ENCODE peak calls at places on chromosome 1, in eight cellular contexts. M is neural progenitor cell; K is right cardiac atrium; L is astrocyte of the spinal cord; V is upper lobe of right lung; P is AG04450; B is brain microvascular endothelial cell; W is CD8-positive, alpha-beta memory T cell. Z is an unnamed sample.
A peak's percentile ranks its signal among the peaks of the same experiment; 100 is the strongest.

GRCh38 chr1:12439083-12439482 is 178.9 kb downstream of the DHRS3 start:
- DNase-seq in M (no peak), K (no peak), L (no peak), V (no peak), P (no peak), B (no peak), W (no peak), Z (no peak)

GRCh38 chr1:36516372-36517018 is 33.8 kb upstream of the CSF3R start:
- DNase-seq in M (peak; percentile 86), K (peak; percentile 67), L (peak; percentile 48), V (peak; percentile 79), P (no peak), B (peak; percentile 26), W (no peak), Z (peak; percentile 15)

GRCh38 chr1:47431534-47431933 is 6.3 kb upstream of the FOXD2 start:
- DNase-seq in M (no peak), K (no peak), L (peak; percentile 66), V (no peak), P (no peak), B (peak; percentile 68), W (no peak), Z (peak; percentile 53)

GRCh38 chr1:4965346-4965726 is 310.9 kb downstream of the AJAP1 start:
- DNase-seq in M (no peak), K (no peak), L (no peak), V (peak; percentile 12), P (no peak), B (no peak), W (no peak), Z (no peak)

GRCh38 chr1:52237430-52237829 is 95.5 kb downstream of the ZFYVE9 start:
- DNase-seq in M (no peak), K (no peak), L (peak; percentile 77), V (no peak), P (peak; percentile 11), B (peak; percentile 76), W (no peak), Z (peak; percentile 48)

GRCh38 chr1:211511947-211512346 is 20.0 kb upstream of the RD3 start:
- DNase-seq in M (no peak), K (no peak), L (peak; percentile 85), V (no peak), P (no peak), B (peak; percentile 63), W (no peak), Z (peak; percentile 25)

GRCh38 chr1:233490488-233490887 is 123.4 kb upstream of the KCNK1 start:
- DNase-seq in M (no peak), K (no peak), L (no peak), V (no peak), P (no peak), B (no peak), W (no peak), Z (no peak)

GRCh38 chr1:29956343-29957030 is 720.2 kb downstream of the PTPRU start:
- DNase-seq in M (no peak), K (no peak), L (no peak), V (no peak), P (no peak), B (no peak), W (no peak), Z (no peak)

GRCh38 chr1:108036796-108037545 is 72.0 kb upstream of the VAV3 start:
- DNase-seq in M (no peak), K (no peak), L (no peak), V (no peak), P (no peak), B (no peak), W (no peak), Z (no peak)

GRCh38 chr1:180566495-180566894 is 7.7 kb downstream of the OVAAL start:
- DNase-seq in M (no peak), K (no peak), L (no peak), V (no peak), P (no peak), B (no peak), W (no peak), Z (no peak)

GRCh38 chr1:76162254-76162653 is 87.7 kb downstream of the ST6GALNAC3 start:
- DNase-seq in M (no peak), K (no peak), L (no peak), V (no peak), P (no peak), B (no peak), W (no peak), Z (no peak)

GRCh38 chr1:39450956-39451601 is 40.4 kb upstream of the BMP8A start:
- DNase-seq in M (no peak), K (no peak), L (peak; percentile 44), V (no peak), P (peak; percentile 52), B (peak; percentile 29), W (no peak), Z (no peak)

GRCh38 chr1:150572918-150573647 is 6.3 kb downstream of the MCL1 start:
- DNase-seq in M (no peak), K (no peak), L (peak; percentile 37), V (no peak), P (no peak), B (no peak), W (no peak), Z (no peak)

GRCh38 chr1:61301824-61302652 is 219.7 kb downstream of the NFIA start:
- DNase-seq in M (no peak), K (no peak), L (peak; percentile 65), V (no peak), P (peak; percentile 8), B (peak; percentile 77), W (no peak), Z (peak; percentile 70)

GRCh38 chr1:219173758-219174671 is at the start of gene LYPLAL1:
- DNase-seq in M (peak; percentile 94), K (peak; percentile 97), L (peak; percentile 89), V (peak; percentile 95), P (peak; percentile 74), B (peak; percentile 81), W (peak; percentile 80), Z (peak; percentile 70)

GRCh38 chr1:47434051-47434842 is 3.6 kb upstream of the FOXD2 start:
- DNase-seq in M (peak; percentile 73), K (peak; percentile 80), L (peak; percentile 52), V (peak; percentile 76), P (peak; percentile 30), B (peak; percentile 25), W (no peak), Z (no peak)

GRCh38 chr1:109611308-109611950 is 8.0 kb downstream of the GNAT2 start:
- DNase-seq in M (no peak), K (no peak), L (no peak), V (no peak), P (no peak), B (no peak), W (no peak), Z (no peak)

GRCh38 chr1:89611721-89612120 is 21.2 kb upstream of the LRRC8C start:
- DNase-seq in M (no peak), K (no peak), L (no peak), V (no peak), P (no peak), B (no peak), W (no peak), Z (no peak)

DNA sequence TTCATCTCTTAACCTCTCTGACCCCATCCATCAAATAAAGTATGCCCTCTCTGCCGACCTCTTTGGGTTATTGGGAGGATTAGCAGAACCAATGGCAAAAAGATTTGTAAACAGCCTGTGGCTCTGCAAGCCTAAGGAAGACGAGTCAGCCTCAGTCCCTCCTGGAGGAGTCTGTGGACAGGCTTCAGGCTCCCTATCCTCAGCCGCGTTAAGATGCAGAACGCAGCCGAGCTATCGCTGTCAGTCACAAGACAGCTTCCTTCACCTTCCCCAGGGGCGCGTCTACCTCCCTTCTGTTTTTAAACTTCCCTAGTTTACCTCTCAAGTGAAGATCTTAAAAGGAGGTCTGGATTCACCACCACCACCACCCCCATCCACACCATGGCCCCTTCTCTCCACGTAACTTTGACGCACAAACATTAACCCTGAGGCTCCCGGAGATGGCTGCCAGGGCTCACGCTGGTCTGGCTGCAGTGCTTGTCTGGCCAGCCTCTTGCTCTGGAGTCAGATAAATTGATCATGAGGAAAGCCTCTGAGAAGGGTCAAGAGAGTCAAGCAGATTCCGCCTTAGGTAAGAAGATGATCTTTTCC is 767 bp downstream of the CAMK1G start:
- DNase-seq in M (peak; percentile 27), K (no peak), L (no peak), V (no peak), P (no peak), B (no peak), W (no peak), Z (no peak)
- H3K4me3 ChIP-seq in M (peak overlapping the region; percentile 64), K (no peak overlapping the region), L (peak overlapping the region; percentile 31), V (no peak overlapping the region), P (peak overlapping the region; percentile 57), B (peak overlapping the region; percentile 34), W (no peak overlapping the region), Z (no peak overlapping the region)

GRCh38 chr1:26112407-26112775 is 767 bp downstream of the PDIK1L start:
- DNase-seq in M (no peak), K (no peak), L (no peak), V (no peak), P (no peak), B (no peak), W (no peak), Z (no peak)

GRCh38 chr1:26110731-26111529 is 694 bp upstream of the PDIK1L start:
- DNase-seq in M (peak; percentile 94), K (peak; percentile 91), L (peak; percentile 75), V (peak; percentile 92), P (no peak), B (peak; percentile 58), W (peak; percentile 72), Z (no peak)

GRCh38 chr1:26109229-26110164 is 2.1 kb upstream of the PDIK1L start:
- DNase-seq in M (no peak), K (no peak), L (no peak), V (no peak), P (no peak), B (no peak), W (no peak), Z (no peak)

GRCh38 chr1:26111530-26112406 is at the start of gene PDIK1L:
- DNase-seq in M (peak; percentile 98), K (peak; percentile 98), L (peak; percentile 97), V (peak; percentile 97), P (peak; percentile 90), B (peak; percentile 88), W (peak; percentile 91), Z (peak; percentile 90)

GRCh38 chr1:26114165-26114927 is 2.7 kb downstream of the PDIK1L start:
- DNase-seq in M (no peak), K (no peak), L (no peak), V (no peak), P (no peak), B (no peak), W (no peak), Z (no peak)
- H3K4me3 ChIP-seq in M (no peak overlapping the region), K (no peak overlapping the region), L (no peak overlapping the region), V (no peak overlapping the region), P (no peak overlapping the region), B (no peak overlapping the region), W (no peak overlapping the region), Z (no peak overlapping the region)

GRCh38 chr1:193408782-193409293 is 222.4 kb upstream of the B3GALT2 start:
- DNase-seq in M (peak; percentile 13), K (peak; percentile 86), L (peak; percentile 74), V (peak; percentile 77), P (peak; percentile 32), B (peak; percentile 99), W (no peak), Z (peak; percentile 64)
- H3K4me3 ChIP-seq in M (no peak overlapping the region), K (peak overlapping the region; percentile 19), L (no peak overlapping the region), V (peak overlapping the region; percentile 26), P (no peak overlapping the region), B (no peak overlapping the region), W (no peak overlapping the region), Z (no peak overlapping the region)

DNA sequence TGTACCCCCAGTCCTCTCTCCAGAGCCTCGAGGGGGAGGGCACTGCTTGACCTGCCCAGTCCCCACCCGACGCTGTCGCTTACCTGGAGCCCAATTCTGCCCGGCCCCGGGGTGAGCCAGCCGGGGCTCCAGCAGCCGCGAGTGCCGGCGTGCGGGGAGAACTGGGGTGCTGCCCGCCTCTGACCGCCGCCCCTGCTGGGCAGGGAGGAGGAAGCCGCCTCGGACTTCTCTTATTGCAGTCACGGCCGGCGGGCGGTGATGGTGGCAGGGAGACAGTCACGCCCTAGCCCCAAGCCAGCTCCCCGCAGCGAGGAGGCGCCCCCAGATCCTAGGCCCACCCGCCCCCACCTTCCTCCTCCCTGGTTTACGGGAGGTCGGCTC is at the start of gene FGR:
- DNase-seq in M (no peak), K (peak; percentile 82), L (no peak), V (peak; percentile 86), P (no peak), B (no peak), W (no peak), Z (no peak)
- H3K4me3 ChIP-seq in M (peak within 1 kb of the TSS; percentile 44), K (peak within 1 kb of the TSS; percentile 36), L (peak within 1 kb of the TSS; percentile 23), V (peak within 1 kb of the TSS; percentile 53), P (peak within 1 kb of the TSS; percentile 35), B (peak within 1 kb of the TSS; percentile 45), W (peak within 1 kb of the TSS; percentile 56), Z (peak within 1 kb of the TSS; percentile 35)